ENCODE peak calls at places on chromosomes 6 and 20, in eight cellular contexts. K is activated CD4-positive, alpha-beta T cell treated with anti-CD3 and anti-CD28 coated beads for 24 hours; A is D341Med; P is left colon; F is SW480; V is posterior cingulate gyrus; L is NCI-H2029 treated with DMSO at 0.1 percent for 48 hours; S is NCI-H69. D is an unnamed sample.

GRCh38 chr6:130136803-130137202 is 85.9 kb downstream of the SAMD3 start:
- DNase-seq in K (no peak), A (no peak), P (no peak), F (no peak), V (no peak), L (no peak), S (no peak), D (no peak)

GRCh38 chr6:34301408-34301807 is 52.6 kb upstream of the SMIM29 start:
- DNase-seq in K (no peak), A (peak; percentile 51), P (peak; percentile 35), F (no peak), V (no peak), L (no peak), S (peak; percentile 10), D (no peak)

GRCh38 chr6:53382421-53382820 is 33.7 kb upstream of the ELOVL5 start:
- DNase-seq in K (no peak), A (no peak), P (no peak), F (no peak), V (no peak), L (no peak), S (no peak), D (no peak)

GRCh38 chr6:130307752-130308361 is 58.0 kb upstream of the TMEM200A start:
- DNase-seq in K (no peak), A (no peak), P (no peak), F (no peak), V (no peak), L (no peak), S (no peak), D (no peak)

GRCh38 chr6:16078064-16078463 is 50.8 kb upstream of the MYLIP start:
- DNase-seq in K (no peak), A (no peak), P (no peak), F (no peak), V (no peak), L (no peak), S (no peak), D (no peak)

GRCh38 chr20:46305331-46305972 is 2.8 kb downstream of the CDH22 start:
- DNase-seq in K (no peak), A (no peak), P (no peak), F (no peak), V (no peak), L (no peak), S (peak; percentile 59), D (no peak)

GRCh38 chr6:19902201-19902600 is 65.0 kb downstream of the ID4 start:
- DNase-seq in K (no peak), A (no peak), P (no peak), F (no peak), V (no peak), L (no peak), S (no peak), D (no peak)

GRCh38 chr20:33578510-33578909 is 83.6 kb upstream of the C20orf144 start:
- DNase-seq in K (no peak), A (no peak), P (no peak), F (no peak), V (no peak), L (no peak), S (peak; percentile 42), D (peak; percentile 72)

GRCh38 chr6:16750566-16750965 is 10.7 kb downstream of the ATXN1 start:
- DNase-seq in K (no peak), A (no peak), P (no peak), F (no peak), V (no peak), L (no peak), S (no peak), D (no peak)

GRCh38 chr6:139262519-139263300 is 29.1 kb downstream of the TXLNB start:
- DNase-seq in K (no peak), A (no peak), P (no peak), F (peak; percentile 36), V (no peak), L (no peak), S (peak; percentile 92), D (no peak)